ENCODE peak calls at places on chromosomes 7 and 10, in six cellular contexts. R, X, U, V, O and Q are unnamed samples. For H3K9me3, the result is how much of the 10 kb centered on the place peaks cover.

GRCh38 chr10:44674536-44674935 is 236.6 kb upstream of the TMEM72 start:
- DNase-seq in R (no peak), X (no peak), U (no peak), V (no peak), O (no peak), Q (no peak)

GRCh38 chr10:1629326-1630036 is 107.8 kb downstream of the ADARB2 start:
- DNase-seq in R (no peak), X (no peak), U (no peak), V (no peak), O (no peak), Q (no peak)

GRCh38 chr10:101538481-101538880 is 49.6 kb downstream of the POLL start:
- DNase-seq in R (no peak), X (no peak), U (no peak), V (no peak), O (no peak), Q (no peak)

GRCh38 chr10:131354380-131354779 is 42.9 kb upstream of the TCERG1L start:
- DNase-seq in R (no peak), X (peak), U (no peak), V (no peak), O (no peak), Q (no peak)

GRCh38 chr7:46854958-46855473 is 726.9 kb downstream of the TNS3 start:
- DNase-seq in R (no peak), X (peak), U (no peak), V (no peak), O (no peak), Q (no peak)

GRCh38 chr7:889391-889790 is 13.0 kb downstream of the GET4 start:
- DNase-seq in R (no peak), X (no peak), U (no peak), V (no peak), O (no peak), Q (no peak)

GRCh38 chr7:90777075-90777864 is 181.1 kb downstream of the CDK14 start:
- DNase-seq in R (no peak), X (no peak), U (no peak), V (no peak), O (no peak), Q (no peak)

GRCh38 chr10:24249829-24250415 is 41.0 kb downstream of the KIAA1217 start:
- DNase-seq in R (no peak), X (no peak), U (no peak), V (no peak), O (peak), Q (no peak)

GRCh38 chr7:22728416-22729029 is 1.5 kb downstream of the IL6 start:
- DNase-seq in R (no peak), X (peak), U (no peak), V (no peak), O (no peak), Q (no peak)

GRCh38 chr10:79116801-79117723 is 48.3 kb downstream of the ZMIZ1 start:
- DNase-seq in R (peak), X (peak), U (peak), V (peak), O (no peak), Q (no peak)

GRCh38 chr10:84567133-84567532 is 238.7 kb downstream of the CCSER2 start:
- DNase-seq in R (no peak), X (no peak), U (no peak), V (no peak), O (no peak), Q (no peak)

GRCh38 chr7:426510-426909 is 93.1 kb downstream of the PDGFA start:
- DNase-seq in R (no peak), X (no peak), U (no peak), V (no peak), O (no peak), Q (no peak)

GRCh38 chr10:18616337-18616736 is 35.0 kb downstream of the NSUN6 start:
- DNase-seq in R (no peak), X (no peak), U (no peak), V (no peak), O (no peak), Q (no peak)

GRCh38 chr7:47100815-47101435 is 481.0 kb downstream of the TNS3 start:
- DNase-seq in R (no peak), X (peak), U (peak), V (peak), O (no peak), Q (no peak)

GRCh38 chr10:19629559-19629958 is 186.7 kb upstream of the PLXDC2 start:
- DNase-seq in R (peak), X (peak), U (peak), V (peak), O (no peak), Q (no peak)

GRCh38 chr7:26156454-26157365 is 4.7 kb downstream of the NFE2L3 start:
- DNase-seq in R (no peak), X (peak), U (peak), V (no peak), O (no peak), Q (no peak)

GRCh38 chr7:35446091-35446490 is 192.2 kb upstream of the TBX20 start:
- DNase-seq in R (no peak), X (no peak), U (no peak), V (no peak), O (no peak), Q (no peak)

GRCh38 chr7:43119371-43120069 is 7.1 kb downstream of the HECW1 start:
- DNase-seq in R (no peak), X (peak), U (no peak), V (no peak), O (no peak), Q (no peak)

GRCh38 chr7:42174391-42174848 is 62.6 kb downstream of the GLI3 start:
- DNase-seq in R (no peak), X (peak), U (no peak), V (no peak), O (no peak), Q (no peak)

GRCh38 chr7:159212226-159212625 is 67.6 kb upstream of the VIPR2 start:
- DNase-seq in R (no peak), X (no peak), U (no peak), V (no peak), O (no peak), Q (no peak)
- H3K9me3 ChIP-seq in R (under half), X (under half), U (under half), V (under half), O (under half), Q (under half)

GRCh38 chr10:27500886-27501285 is 3.2 kb upstream of the RAB18 start:
- DNase-seq in R (no peak), X (no peak), U (no peak), V (no peak), O (no peak), Q (no peak)

GRCh38 chr10:27504007-27504890 is at the start of gene RAB18:
- DNase-seq in R (peak), X (peak), U (peak), V (peak), O (peak), Q (peak)

GRCh38 chr10:27504897-27505457 is 873 bp downstream of the RAB18 start:
- DNase-seq in R (no peak), X (peak), U (no peak), V (no peak), O (no peak), Q (no peak)

GRCh38 chr10:27506280-27506679 is 2.2 kb downstream of the RAB18 start:
- DNase-seq in R (no peak), X (peak), U (no peak), V (no peak), O (no peak), Q (no peak)

GRCh38 chr10:27503498-27504006 is 552 bp upstream of the RAB18 start:
- DNase-seq in R (no peak), X (no peak), U (no peak), V (no peak), O (no peak), Q (no peak)
- H3K9me3 ChIP-seq in R (under half), X (under half), U (under half), V (under half), O (under half), Q (under half)

DNA sequence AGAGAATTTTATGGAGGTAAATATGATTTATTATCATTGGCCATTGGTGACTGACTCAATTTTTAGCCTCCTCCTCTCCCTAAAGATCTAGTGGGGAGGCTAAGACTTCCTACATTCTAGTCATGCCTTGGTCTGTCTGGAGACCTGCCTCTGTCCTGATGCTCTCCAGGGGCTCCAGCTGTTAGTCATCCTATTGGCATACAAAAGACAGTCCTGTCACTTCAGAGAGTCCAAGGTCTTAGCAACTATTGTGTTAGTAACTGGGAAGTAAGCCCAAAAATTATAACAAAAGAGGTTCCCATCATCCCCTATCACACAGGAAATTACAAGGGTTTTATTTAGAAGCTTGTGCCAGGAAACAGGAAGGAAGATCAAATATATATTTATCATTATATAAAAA is 400.6 kb upstream of the VSTM2A start:
- DNase-seq in R (no peak), X (no peak), U (no peak), V (no peak), O (no peak), Q (no peak)
- H3K9me3 ChIP-seq in R (under half), X (under half), U (under half), V (under half), O (under half), Q (under half)

GRCh38 chr10:63197304-63198092 is 64.4 kb downstream of the NRBF2 start:
- DNase-seq in R (no peak), X (peak), U (no peak), V (no peak), O (no peak), Q (no peak)

GRCh38 chr10:63200416-63200815 is 67.3 kb downstream of the NRBF2 start:
- DNase-seq in R (no peak), X (no peak), U (no peak), V (no peak), O (no peak), Q (no peak)

GRCh38 chr10:63201118-63201517 is 68.0 kb downstream of the NRBF2 start:
- DNase-seq in R (no peak), X (no peak), U (no peak), V (no peak), O (no peak), Q (no peak)

GRCh38 chr10:63204667-63205391 is 71.7 kb downstream of the NRBF2 start:
- DNase-seq in R (no peak), X (no peak), U (no peak), V (no peak), O (no peak), Q (no peak)

GRCh38 chr10:63199716-63200115 is 66.6 kb downstream of the NRBF2 start:
- DNase-seq in R (no peak), X (no peak), U (no peak), V (no peak), O (no peak), Q (no peak)
- H3K9me3 ChIP-seq in R (under half), X (under half), U (under half), V (under half), O (under half), Q (under half)

DNA sequence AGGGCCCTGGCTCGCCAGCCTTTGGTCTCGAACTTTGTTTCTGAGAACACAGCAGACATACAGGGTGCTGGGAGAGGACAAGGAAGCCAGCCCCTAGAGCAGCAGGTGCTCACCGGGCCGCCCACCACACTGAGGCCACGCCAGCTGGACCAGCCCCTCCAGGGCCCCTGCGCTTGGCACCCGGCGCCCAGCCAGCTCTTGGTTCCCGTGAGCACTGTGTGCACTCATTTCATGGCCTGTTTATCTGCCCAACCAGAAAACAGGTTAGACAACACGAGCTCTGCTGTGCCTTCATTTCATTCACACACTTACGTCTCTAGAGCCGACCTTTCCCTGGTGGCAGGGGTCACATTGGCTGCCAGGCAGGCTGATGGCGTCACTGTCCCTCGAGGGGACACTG is 104.0 kb downstream of the CYTH3 start:
- DNase-seq in R (no peak), X (no peak), U (no peak), V (no peak), O (no peak), Q (no peak)
- H3K9me3 ChIP-seq in R (under half), X (under half), U (under half), V (under half), O (under half), Q (under half)